ENCODE peak calls at places on chromosomes 11 and 22, in nine cellular contexts. One of them, this sample, is unnamed.
A peak's percentile ranks its signal among the peaks of the same experiment; 100 is the strongest.

GRCh38 chr11:126214446-126215240 is 3.1 kb downstream of the FAM118B start:
- DNase-seq in fibroblast of mammary gland: no peak
- DNase-seq in fibroblast of pulmonary artery: no peak
- DNase-seq in thoracic aorta: no peak
- DNase-seq in endodermal cell: no peak
- DNase-seq in astrocyte of the spinal cord: no peak
- DNase-seq in fibroblast of the aortic adventitia: no peak
- DNase-seq in colonic mucosa: peak; percentile 78
- DNase-seq in A549: no peak
- DNase-seq in this sample: no peak

GRCh38 chr11:2796091-2796490 is 89.5 kb downstream of the CDKN1C start:
- DNase-seq in fibroblast of the aortic adventitia: no peak
- DNase-seq in endodermal cell: peak; percentile 32
- DNase-seq in colonic mucosa: peak; percentile 14
- DNase-seq in astrocyte of the spinal cord: no peak
- DNase-seq in fibroblast of mammary gland: no peak
- DNase-seq in fibroblast of pulmonary artery: no peak
- DNase-seq in A549: no peak
- DNase-seq in thoracic aorta: no peak
- DNase-seq in this sample: no peak

GRCh38 chr11:57511741-57512430 is 3.6 kb downstream of the SLC43A1 start:
- DNase-seq in fibroblast of pulmonary artery: no peak
- DNase-seq in thoracic aorta: no peak
- DNase-seq in fibroblast of mammary gland: no peak
- DNase-seq in astrocyte of the spinal cord: no peak
- DNase-seq in fibroblast of the aortic adventitia: no peak
- DNase-seq in colonic mucosa: no peak
- DNase-seq in endodermal cell: no peak
- DNase-seq in A549: no peak
- DNase-seq in this sample: no peak

GRCh38 chr11:112315861-112316739 is 55.4 kb upstream of the PLET1 start:
- DNase-seq in colonic mucosa: no peak
- DNase-seq in fibroblast of pulmonary artery: no peak
- DNase-seq in A549: no peak
- DNase-seq in fibroblast of mammary gland: no peak
- DNase-seq in thoracic aorta: no peak
- DNase-seq in endodermal cell: no peak
- DNase-seq in astrocyte of the spinal cord: no peak
- DNase-seq in fibroblast of the aortic adventitia: peak; percentile 15
- DNase-seq in this sample: no peak

GRCh38 chr11:66459138-66459778 is 7.4 kb upstream of the PELI3 start:
- DNase-seq in thoracic aorta: no peak
- DNase-seq in endodermal cell: no peak
- DNase-seq in colonic mucosa: no peak
- DNase-seq in astrocyte of the spinal cord: no peak
- DNase-seq in fibroblast of the aortic adventitia: no peak
- DNase-seq in fibroblast of mammary gland: no peak
- DNase-seq in fibroblast of pulmonary artery: no peak
- DNase-seq in A549: no peak
- DNase-seq in this sample: no peak

GRCh38 chr11:1303196-1303821 is 6.1 kb downstream of the TOLLIP start:
- DNase-seq in A549: no peak
- DNase-seq in fibroblast of the aortic adventitia: no peak
- DNase-seq in thoracic aorta: no peak
- DNase-seq in astrocyte of the spinal cord: no peak
- DNase-seq in colonic mucosa: no peak
- DNase-seq in fibroblast of pulmonary artery: no peak
- DNase-seq in fibroblast of mammary gland: no peak
- DNase-seq in endodermal cell: peak; percentile 79
- DNase-seq in this sample: peak; percentile 15

GRCh38 chr11:64206457-64207246 is at the start of gene FERMT3:
- DNase-seq in fibroblast of mammary gland: no peak
- DNase-seq in thoracic aorta: no peak
- DNase-seq in A549: no peak
- DNase-seq in endodermal cell: no peak
- DNase-seq in astrocyte of the spinal cord: no peak
- DNase-seq in fibroblast of the aortic adventitia: no peak
- DNase-seq in fibroblast of pulmonary artery: no peak
- DNase-seq in colonic mucosa: peak; percentile 83
- DNase-seq in this sample: peak; percentile 91

GRCh38 chr11:7442588-7443215 is 42.6 kb upstream of the OLFML1 start:
- DNase-seq in astrocyte of the spinal cord: peak; percentile 15
- DNase-seq in fibroblast of pulmonary artery: peak; percentile 56
- DNase-seq in A549: peak; percentile 56
- DNase-seq in thoracic aorta: no peak
- DNase-seq in colonic mucosa: peak; percentile 71
- DNase-seq in fibroblast of mammary gland: peak; percentile 52
- DNase-seq in endodermal cell: peak; percentile 94
- DNase-seq in fibroblast of the aortic adventitia: peak; percentile 52
- DNase-seq in this sample: peak; percentile 39

GRCh38 chr11:119567667-119568582 is 145.0 kb upstream of the THY1 start:
- DNase-seq in astrocyte of the spinal cord: peak; percentile 70
- DNase-seq in endodermal cell: peak; percentile 51
- DNase-seq in colonic mucosa: no peak
- DNase-seq in thoracic aorta: no peak
- DNase-seq in fibroblast of mammary gland: peak; percentile 97
- DNase-seq in A549: no peak
- DNase-seq in fibroblast of the aortic adventitia: peak; percentile 94
- DNase-seq in fibroblast of pulmonary artery: peak; percentile 79
- DNase-seq in this sample: no peak

GRCh38 chr11:10042699-10043098 is 251.3 kb downstream of the SBF2 start:
- DNase-seq in A549: no peak
- DNase-seq in fibroblast of mammary gland: peak; percentile 33
- DNase-seq in fibroblast of pulmonary artery: no peak
- DNase-seq in endodermal cell: no peak
- DNase-seq in colonic mucosa: no peak
- DNase-seq in astrocyte of the spinal cord: peak; percentile 23
- DNase-seq in fibroblast of the aortic adventitia: no peak
- DNase-seq in thoracic aorta: no peak
- DNase-seq in this sample: no peak

GRCh38 chr11:112540261-112540660 is 279.6 kb upstream of the PLET1 start:
- DNase-seq in A549: no peak
- DNase-seq in fibroblast of mammary gland: no peak
- DNase-seq in endodermal cell: no peak
- DNase-seq in thoracic aorta: no peak
- DNase-seq in astrocyte of the spinal cord: no peak
- DNase-seq in colonic mucosa: no peak
- DNase-seq in fibroblast of the aortic adventitia: no peak
- DNase-seq in fibroblast of pulmonary artery: no peak
- DNase-seq in this sample: no peak

GRCh38 chr22:29690481-29690880 is 29.3 kb upstream of the CABP7 start:
- DNase-seq in A549: no peak
- DNase-seq in fibroblast of pulmonary artery: no peak
- DNase-seq in astrocyte of the spinal cord: no peak
- DNase-seq in fibroblast of the aortic adventitia: no peak
- DNase-seq in endodermal cell: no peak
- DNase-seq in fibroblast of mammary gland: no peak
- DNase-seq in thoracic aorta: no peak
- DNase-seq in colonic mucosa: no peak
- DNase-seq in this sample: no peak

GRCh38 chr22:35961480-35961902 is 67.1 kb downstream of the RBFOX2 start:
- DNase-seq in astrocyte of the spinal cord: peak; percentile 82
- DNase-seq in fibroblast of pulmonary artery: peak; percentile 92
- DNase-seq in fibroblast of the aortic adventitia: peak; percentile 88
- DNase-seq in fibroblast of mammary gland: peak; percentile 76
- DNase-seq in thoracic aorta: peak; percentile 22
- DNase-seq in endodermal cell: peak; percentile 86
- DNase-seq in colonic mucosa: no peak
- DNase-seq in A549: peak; percentile 7
- DNase-seq in this sample: no peak

GRCh38 chr22:41770715-41771452 is 29.6 kb upstream of the CCDC134 start:
- DNase-seq in astrocyte of the spinal cord: no peak
- DNase-seq in endodermal cell: no peak
- DNase-seq in thoracic aorta: no peak
- DNase-seq in A549: no peak
- DNase-seq in fibroblast of pulmonary artery: no peak
- DNase-seq in fibroblast of mammary gland: no peak
- DNase-seq in fibroblast of the aortic adventitia: no peak
- DNase-seq in colonic mucosa: no peak
- DNase-seq in this sample: no peak
- H3K4me3 ChIP-seq in astrocyte of the spinal cord: no peak overlapping the region
- H3K4me3 ChIP-seq in endodermal cell: no peak overlapping the region
- H3K4me3 ChIP-seq in thoracic aorta: no peak overlapping the region
- H3K4me3 ChIP-seq in A549: no peak overlapping the region
- H3K4me3 ChIP-seq in fibroblast of pulmonary artery: no peak overlapping the region
- H3K4me3 ChIP-seq in fibroblast of mammary gland: no peak overlapping the region
- H3K4me3 ChIP-seq in fibroblast of the aortic adventitia: no peak overlapping the region
- H3K4me3 ChIP-seq in colonic mucosa: no peak overlapping the region
- H3K4me3 ChIP-seq in this sample: no peak overlapping the region

GRCh38 chr11:13486926-13487660 is 8.7 kb downstream of the PTH start:
- DNase-seq in astrocyte of the spinal cord: no peak
- DNase-seq in A549: peak; percentile 15
- DNase-seq in fibroblast of the aortic adventitia: peak; percentile 6
- DNase-seq in fibroblast of mammary gland: peak; percentile 9
- DNase-seq in colonic mucosa: peak; percentile 74
- DNase-seq in endodermal cell: peak; percentile 97
- DNase-seq in fibroblast of pulmonary artery: peak; percentile 33
- DNase-seq in thoracic aorta: no peak
- DNase-seq in this sample: no peak
- H3K4me3 ChIP-seq in astrocyte of the spinal cord: no peak overlapping the region
- H3K4me3 ChIP-seq in A549: peak overlapping the region; percentile 50
- H3K4me3 ChIP-seq in fibroblast of the aortic adventitia: no peak overlapping the region
- H3K4me3 ChIP-seq in fibroblast of mammary gland: no peak overlapping the region
- H3K4me3 ChIP-seq in colonic mucosa: no peak overlapping the region
- H3K4me3 ChIP-seq in endodermal cell: no peak overlapping the region
- H3K4me3 ChIP-seq in fibroblast of pulmonary artery: peak overlapping the region; percentile 21
- H3K4me3 ChIP-seq in thoracic aorta: peak overlapping the region; percentile 45
- H3K4me3 ChIP-seq in this sample: no peak overlapping the region

GRCh38 chr22:46085831-46086576 is 64.3 kb upstream of the PPARA start:
- DNase-seq in astrocyte of the spinal cord: no peak
- DNase-seq in thoracic aorta: no peak
- DNase-seq in fibroblast of mammary gland: peak; percentile 91
- DNase-seq in endodermal cell: no peak
- DNase-seq in colonic mucosa: peak; percentile 92
- DNase-seq in A549: peak; percentile 74
- DNase-seq in fibroblast of the aortic adventitia: peak; percentile 87
- DNase-seq in fibroblast of pulmonary artery: peak; percentile 51
- DNase-seq in this sample: no peak

GRCh38 chr22:46083383-46084350 is 66.7 kb upstream of the PPARA start:
- DNase-seq in astrocyte of the spinal cord: no peak
- DNase-seq in thoracic aorta: no peak
- DNase-seq in fibroblast of mammary gland: no peak
- DNase-seq in endodermal cell: no peak
- DNase-seq in A549: no peak
- DNase-seq in fibroblast of pulmonary artery: no peak
- DNase-seq in fibroblast of the aortic adventitia: peak; percentile 33
- DNase-seq in colonic mucosa: no peak
- DNase-seq in this sample: no peak

GRCh38 chr22:46084376-46084775 is 66.0 kb upstream of the PPARA start:
- DNase-seq in astrocyte of the spinal cord: no peak
- DNase-seq in fibroblast of pulmonary artery: no peak
- DNase-seq in A549: no peak
- DNase-seq in thoracic aorta: no peak
- DNase-seq in fibroblast of mammary gland: no peak
- DNase-seq in fibroblast of the aortic adventitia: no peak
- DNase-seq in colonic mucosa: no peak
- DNase-seq in endodermal cell: no peak
- DNase-seq in this sample: no peak

GRCh38 chr22:46086577-46087335 is 63.6 kb upstream of the PPARA start:
- DNase-seq in thoracic aorta: no peak
- DNase-seq in endodermal cell: no peak
- DNase-seq in A549: no peak
- DNase-seq in fibroblast of the aortic adventitia: peak; percentile 73
- DNase-seq in fibroblast of pulmonary artery: no peak
- DNase-seq in colonic mucosa: no peak
- DNase-seq in astrocyte of the spinal cord: no peak
- DNase-seq in fibroblast of mammary gland: peak; percentile 79
- DNase-seq in this sample: no peak

GRCh38 chr22:46084943-46085830 is 65.1 kb upstream of the PPARA start:
- DNase-seq in A549: no peak
- DNase-seq in fibroblast of pulmonary artery: no peak
- DNase-seq in colonic mucosa: peak; percentile 63
- DNase-seq in thoracic aorta: peak; percentile 65
- DNase-seq in astrocyte of the spinal cord: peak; percentile 77
- DNase-seq in endodermal cell: no peak
- DNase-seq in fibroblast of the aortic adventitia: peak; percentile 92
- DNase-seq in fibroblast of mammary gland: peak; percentile 92
- DNase-seq in this sample: no peak
- H3K4me3 ChIP-seq in A549: peak overlapping the region; percentile 52
- H3K4me3 ChIP-seq in fibroblast of pulmonary artery: no peak overlapping the region
- H3K4me3 ChIP-seq in colonic mucosa: no peak overlapping the region
- H3K4me3 ChIP-seq in thoracic aorta: peak overlapping the region; percentile 86
- H3K4me3 ChIP-seq in astrocyte of the spinal cord: peak overlapping the region; percentile 86
- H3K4me3 ChIP-seq in endodermal cell: no peak overlapping the region
- H3K4me3 ChIP-seq in fibroblast of the aortic adventitia: peak overlapping the region; percentile 98
- H3K4me3 ChIP-seq in fibroblast of mammary gland: peak overlapping the region; percentile 94
- H3K4me3 ChIP-seq in this sample: no peak overlapping the region

GRCh38 chr11:61585115-61585514 is 4.2 kb upstream of the SYT7 start:
- DNase-seq in fibroblast of pulmonary artery: no peak
- DNase-seq in thoracic aorta: no peak
- DNase-seq in fibroblast of mammary gland: no peak
- DNase-seq in fibroblast of the aortic adventitia: no peak
- DNase-seq in astrocyte of the spinal cord: no peak
- DNase-seq in colonic mucosa: no peak
- DNase-seq in endodermal cell: no peak
- DNase-seq in A549: no peak
- DNase-seq in this sample: no peak

GRCh38 chr11:61589961-61590360 is 9.1 kb upstream of the SYT7 start:
- DNase-seq in A549: no peak
- DNase-seq in endodermal cell: no peak
- DNase-seq in astrocyte of the spinal cord: no peak
- DNase-seq in fibroblast of the aortic adventitia: no peak
- DNase-seq in thoracic aorta: no peak
- DNase-seq in colonic mucosa: no peak
- DNase-seq in fibroblast of pulmonary artery: no peak
- DNase-seq in fibroblast of mammary gland: no peak
- DNase-seq in this sample: no peak

GRCh38 chr11:61587541-61587941 is 6.7 kb upstream of the SYT7 start:
- DNase-seq in fibroblast of pulmonary artery: no peak
- DNase-seq in colonic mucosa: peak; percentile 60
- DNase-seq in thoracic aorta: no peak
- DNase-seq in fibroblast of the aortic adventitia: peak; percentile 58
- DNase-seq in astrocyte of the spinal cord: no peak
- DNase-seq in endodermal cell: peak; percentile 86
- DNase-seq in A549: peak; percentile 31
- DNase-seq in fibroblast of mammary gland: peak; percentile 35
- DNase-seq in this sample: no peak

GRCh38 chr11:61586792-61587430 is 6.0 kb upstream of the SYT7 start:
- DNase-seq in A549: no peak
- DNase-seq in fibroblast of pulmonary artery: no peak
- DNase-seq in fibroblast of mammary gland: no peak
- DNase-seq in thoracic aorta: no peak
- DNase-seq in fibroblast of the aortic adventitia: no peak
- DNase-seq in astrocyte of the spinal cord: no peak
- DNase-seq in colonic mucosa: no peak
- DNase-seq in endodermal cell: no peak
- DNase-seq in this sample: no peak

GRCh38 chr11:61587951-61588695 is 7.2 kb upstream of the SYT7 start:
- DNase-seq in thoracic aorta: no peak
- DNase-seq in fibroblast of pulmonary artery: no peak
- DNase-seq in colonic mucosa: peak; percentile 90
- DNase-seq in endodermal cell: peak; percentile 96
- DNase-seq in fibroblast of the aortic adventitia: no peak
- DNase-seq in astrocyte of the spinal cord: no peak
- DNase-seq in A549: peak; percentile 78
- DNase-seq in fibroblast of mammary gland: peak; percentile 38
- DNase-seq in this sample: no peak
- H3K4me3 ChIP-seq in thoracic aorta: peak overlapping the region; percentile 83
- H3K4me3 ChIP-seq in fibroblast of pulmonary artery: no peak overlapping the region
- H3K4me3 ChIP-seq in colonic mucosa: peak overlapping the region; percentile 52
- H3K4me3 ChIP-seq in endodermal cell: peak overlapping the region; percentile 75
- H3K4me3 ChIP-seq in fibroblast of the aortic adventitia: peak overlapping the region; percentile 44
- H3K4me3 ChIP-seq in astrocyte of the spinal cord: no peak overlapping the region
- H3K4me3 ChIP-seq in A549: peak overlapping the region; percentile 36
- H3K4me3 ChIP-seq in fibroblast of mammary gland: peak overlapping the region; percentile 39
- H3K4me3 ChIP-seq in this sample: no peak overlapping the region

This sample was measured in Jurkat, Clone E6-1.